ENCODE peak calls at places on chromosomes 13 and 19, in ten cellular contexts. One of them, this sample, is unnamed.

GRCh38 chr19:1522061-1522460 is 1.8 kb upstream of the PLK5 start:
- DNase-seq in body of pancreas: no peak
- DNase-seq in T-cell: no peak
- DNase-seq in activated naive CD4-positive, alpha-beta T cell treated with anti-CD3 and anti-CD28 coated beads, Interleukin-2, amount 10 ng/mL, durations not matched to agents 7 days and 5 days: no peak
- DNase-seq in A549: no peak
- DNase-seq in cardiac fibroblast: peak; percentile 38
- DNase-seq in T1000: no peak
- DNase-seq in nephron progenitor cell: no peak
- DNase-seq in IMR-90: no peak
- DNase-seq in Kasumi-1: no peak
- DNase-seq in this sample: no peak

GRCh38 chr19:3403489-3404323 is 37.3 kb downstream of the NFIC start:
- DNase-seq in A549: no peak
- DNase-seq in T-cell: no peak
- DNase-seq in nephron progenitor cell: no peak
- DNase-seq in body of pancreas: peak; percentile 96
- DNase-seq in Kasumi-1: no peak
- DNase-seq in cardiac fibroblast: peak; percentile 99
- DNase-seq in activated naive CD4-positive, alpha-beta T cell treated with anti-CD3 and anti-CD28 coated beads, Interleukin-2, amount 10 ng/mL, durations not matched to agents 7 days and 5 days: no peak
- DNase-seq in T1000: peak; percentile 37
- DNase-seq in IMR-90: peak; percentile 97
- DNase-seq in this sample: no peak

GRCh38 chr19:46995492-46995891 is 24.1 kb upstream of the NPAS1 start:
- DNase-seq in body of pancreas: no peak
- DNase-seq in activated naive CD4-positive, alpha-beta T cell treated with anti-CD3 and anti-CD28 coated beads, Interleukin-2, amount 10 ng/mL, durations not matched to agents 7 days and 5 days: no peak
- DNase-seq in cardiac fibroblast: no peak
- DNase-seq in Kasumi-1: no peak
- DNase-seq in T-cell: no peak
- DNase-seq in IMR-90: no peak
- DNase-seq in T1000: no peak
- DNase-seq in nephron progenitor cell: no peak
- DNase-seq in A549: no peak
- DNase-seq in this sample: no peak

GRCh38 chr19:14474827-14475226 is 327 bp downstream of the PTGER1 start:
- DNase-seq in nephron progenitor cell: no peak
- DNase-seq in T-cell: no peak
- DNase-seq in IMR-90: no peak
- DNase-seq in T1000: no peak
- DNase-seq in A549: no peak
- DNase-seq in body of pancreas: no peak
- DNase-seq in Kasumi-1: no peak
- DNase-seq in cardiac fibroblast: no peak
- DNase-seq in activated naive CD4-positive, alpha-beta T cell treated with anti-CD3 and anti-CD28 coated beads, Interleukin-2, amount 10 ng/mL, durations not matched to agents 7 days and 5 days: no peak
- DNase-seq in this sample: no peak

GRCh38 chr19:43699506-43700367 is 16.1 kb upstream of the IRGC start:
- DNase-seq in nephron progenitor cell: peak; percentile 74
- DNase-seq in activated naive CD4-positive, alpha-beta T cell treated with anti-CD3 and anti-CD28 coated beads, Interleukin-2, amount 10 ng/mL, durations not matched to agents 7 days and 5 days: no peak
- DNase-seq in Kasumi-1: peak; percentile 14
- DNase-seq in T-cell: no peak
- DNase-seq in cardiac fibroblast: peak; percentile 42
- DNase-seq in IMR-90: peak; percentile 28
- DNase-seq in T1000: no peak
- DNase-seq in body of pancreas: no peak
- DNase-seq in A549: no peak
- DNase-seq in this sample: peak; percentile 47

GRCh38 chr19:13588953-13589833 is 82.9 kb upstream of the CACNA1A start:
- DNase-seq in T1000: peak; percentile 70
- DNase-seq in IMR-90: peak; percentile 41
- DNase-seq in cardiac fibroblast: peak; percentile 65
- DNase-seq in body of pancreas: peak; percentile 71
- DNase-seq in A549: peak; percentile 40
- DNase-seq in T-cell: peak; percentile 66
- DNase-seq in nephron progenitor cell: peak; percentile 92
- DNase-seq in Kasumi-1: peak; percentile 69
- DNase-seq in activated naive CD4-positive, alpha-beta T cell treated with anti-CD3 and anti-CD28 coated beads, Interleukin-2, amount 10 ng/mL, durations not matched to agents 7 days and 5 days: peak; percentile 86
- DNase-seq in this sample: peak; percentile 92

GRCh38 chr13:30158774-30159445 is 148.4 kb downstream of the KATNAL1 start:
- DNase-seq in T-cell: no peak
- DNase-seq in IMR-90: peak; percentile 71
- DNase-seq in nephron progenitor cell: no peak
- DNase-seq in activated naive CD4-positive, alpha-beta T cell treated with anti-CD3 and anti-CD28 coated beads, Interleukin-2, amount 10 ng/mL, durations not matched to agents 7 days and 5 days: peak; percentile 36
- DNase-seq in T1000: no peak
- DNase-seq in Kasumi-1: no peak
- DNase-seq in A549: no peak
- DNase-seq in body of pancreas: no peak
- DNase-seq in cardiac fibroblast: peak; percentile 61
- DNase-seq in this sample: no peak

GRCh38 chr13:75316427-75316826 is 165.5 kb downstream of the TBC1D4 start:
- DNase-seq in body of pancreas: no peak
- DNase-seq in T-cell: no peak
- DNase-seq in activated naive CD4-positive, alpha-beta T cell treated with anti-CD3 and anti-CD28 coated beads, Interleukin-2, amount 10 ng/mL, durations not matched to agents 7 days and 5 days: no peak
- DNase-seq in A549: no peak
- DNase-seq in IMR-90: peak; percentile 34
- DNase-seq in T1000: no peak
- DNase-seq in nephron progenitor cell: no peak
- DNase-seq in cardiac fibroblast: peak; percentile 44
- DNase-seq in Kasumi-1: no peak
- DNase-seq in this sample: no peak

GRCh38 chr19:54169149-54169731 is 3.7 kb downstream of the TMC4 start:
- DNase-seq in IMR-90: no peak
- DNase-seq in body of pancreas: no peak
- DNase-seq in T1000: no peak
- DNase-seq in T-cell: no peak
- DNase-seq in nephron progenitor cell: no peak
- DNase-seq in cardiac fibroblast: no peak
- DNase-seq in Kasumi-1: no peak
- DNase-seq in A549: no peak
- DNase-seq in activated naive CD4-positive, alpha-beta T cell treated with anti-CD3 and anti-CD28 coated beads, Interleukin-2, amount 10 ng/mL, durations not matched to agents 7 days and 5 days: no peak
- DNase-seq in this sample: no peak

GRCh38 chr13:20960663-20961309 is 58.2 kb upstream of the XPO4 start:
- DNase-seq in T-cell: no peak
- DNase-seq in A549: no peak
- DNase-seq in cardiac fibroblast: no peak
- DNase-seq in body of pancreas: no peak
- DNase-seq in nephron progenitor cell: no peak
- DNase-seq in activated naive CD4-positive, alpha-beta T cell treated with anti-CD3 and anti-CD28 coated beads, Interleukin-2, amount 10 ng/mL, durations not matched to agents 7 days and 5 days: no peak
- DNase-seq in Kasumi-1: no peak
- DNase-seq in T1000: no peak
- DNase-seq in IMR-90: no peak
- DNase-seq in this sample: no peak

GRCh38 chr19:16040642-16041041 is 35.7 kb upstream of the TPM4 start:
- DNase-seq in T1000: no peak
- DNase-seq in T-cell: no peak
- DNase-seq in A549: no peak
- DNase-seq in nephron progenitor cell: no peak
- DNase-seq in IMR-90: peak; percentile 10
- DNase-seq in cardiac fibroblast: peak; percentile 91
- DNase-seq in body of pancreas: no peak
- DNase-seq in activated naive CD4-positive, alpha-beta T cell treated with anti-CD3 and anti-CD28 coated beads, Interleukin-2, amount 10 ng/mL, durations not matched to agents 7 days and 5 days: no peak
- DNase-seq in Kasumi-1: no peak
- DNase-seq in this sample: no peak

GRCh38 chr19:1295169-1296012 is 9.7 kb downstream of the EFNA2 start:
- DNase-seq in body of pancreas: no peak
- DNase-seq in T1000: no peak
- DNase-seq in Kasumi-1: no peak
- DNase-seq in T-cell: no peak
- DNase-seq in nephron progenitor cell: peak; percentile 82
- DNase-seq in IMR-90: no peak
- DNase-seq in A549: no peak
- DNase-seq in cardiac fibroblast: peak; percentile 32
- DNase-seq in activated naive CD4-positive, alpha-beta T cell treated with anti-CD3 and anti-CD28 coated beads, Interleukin-2, amount 10 ng/mL, durations not matched to agents 7 days and 5 days: peak; percentile 66
- DNase-seq in this sample: peak; percentile 54

GRCh38 chr13:44755872-44756271 is 179.7 kb upstream of the TSC22D1 start:
- DNase-seq in activated naive CD4-positive, alpha-beta T cell treated with anti-CD3 and anti-CD28 coated beads, Interleukin-2, amount 10 ng/mL, durations not matched to agents 7 days and 5 days: no peak
- DNase-seq in T1000: no peak
- DNase-seq in Kasumi-1: no peak
- DNase-seq in A549: no peak
- DNase-seq in T-cell: no peak
- DNase-seq in cardiac fibroblast: peak; percentile 49
- DNase-seq in body of pancreas: no peak
- DNase-seq in nephron progenitor cell: no peak
- DNase-seq in IMR-90: peak; percentile 56
- DNase-seq in this sample: no peak

GRCh38 chr19:51808333-51808986 is 13.5 kb downstream of the FPR3 start:
- DNase-seq in activated naive CD4-positive, alpha-beta T cell treated with anti-CD3 and anti-CD28 coated beads, Interleukin-2, amount 10 ng/mL, durations not matched to agents 7 days and 5 days: no peak
- DNase-seq in IMR-90: no peak
- DNase-seq in Kasumi-1: no peak
- DNase-seq in body of pancreas: no peak
- DNase-seq in T-cell: no peak
- DNase-seq in A549: no peak
- DNase-seq in nephron progenitor cell: no peak
- DNase-seq in cardiac fibroblast: peak; percentile 90
- DNase-seq in T1000: no peak
- DNase-seq in this sample: no peak

GRCh38 chr19:42129399-42130253 is 2.6 kb downstream of the POU2F2 start:
- DNase-seq in T-cell: no peak
- DNase-seq in IMR-90: peak; percentile 33
- DNase-seq in cardiac fibroblast: peak; percentile 38
- DNase-seq in body of pancreas: no peak
- DNase-seq in A549: no peak
- DNase-seq in activated naive CD4-positive, alpha-beta T cell treated with anti-CD3 and anti-CD28 coated beads, Interleukin-2, amount 10 ng/mL, durations not matched to agents 7 days and 5 days: no peak
- DNase-seq in Kasumi-1: no peak
- DNase-seq in T1000: no peak
- DNase-seq in nephron progenitor cell: no peak
- DNase-seq in this sample: peak; percentile 67

GRCh38 chr19:2014731-2015610 is 543 bp downstream of the BTBD2 start:
- DNase-seq in cardiac fibroblast: no peak
- DNase-seq in Kasumi-1: no peak
- DNase-seq in nephron progenitor cell: peak; percentile 67
- DNase-seq in activated naive CD4-positive, alpha-beta T cell treated with anti-CD3 and anti-CD28 coated beads, Interleukin-2, amount 10 ng/mL, durations not matched to agents 7 days and 5 days: peak; percentile 51
- DNase-seq in A549: no peak
- DNase-seq in body of pancreas: no peak
- DNase-seq in T-cell: peak; percentile 21
- DNase-seq in IMR-90: no peak
- DNase-seq in T1000: no peak
- DNase-seq in this sample: peak; percentile 49

GRCh38 chr13:108328848-108329247 is 59.3 kb downstream of the TNFSF13B start:
- DNase-seq in T1000: no peak
- DNase-seq in A549: no peak
- DNase-seq in body of pancreas: no peak
- DNase-seq in Kasumi-1: no peak
- DNase-seq in T-cell: no peak
- DNase-seq in IMR-90: no peak
- DNase-seq in cardiac fibroblast: no peak
- DNase-seq in nephron progenitor cell: no peak
- DNase-seq in activated naive CD4-positive, alpha-beta T cell treated with anti-CD3 and anti-CD28 coated beads, Interleukin-2, amount 10 ng/mL, durations not matched to agents 7 days and 5 days: no peak
- DNase-seq in this sample: no peak

GRCh38 chr19:2475018-2475701 is 767 bp upstream of the GADD45B start:
- DNase-seq in A549: no peak
- DNase-seq in T1000: no peak
- DNase-seq in activated naive CD4-positive, alpha-beta T cell treated with anti-CD3 and anti-CD28 coated beads, Interleukin-2, amount 10 ng/mL, durations not matched to agents 7 days and 5 days: peak; percentile 72
- DNase-seq in Kasumi-1: peak; percentile 49
- DNase-seq in nephron progenitor cell: peak; percentile 54
- DNase-seq in T-cell: peak; percentile 50
- DNase-seq in cardiac fibroblast: peak; percentile 65
- DNase-seq in IMR-90: peak; percentile 48
- DNase-seq in body of pancreas: peak; percentile 64
- DNase-seq in this sample: no peak

GRCh38 chr13:71867101-71867814 is at the start of gene DACH1:
- DNase-seq in activated naive CD4-positive, alpha-beta T cell treated with anti-CD3 and anti-CD28 coated beads, Interleukin-2, amount 10 ng/mL, durations not matched to agents 7 days and 5 days: peak; percentile 44
- DNase-seq in body of pancreas: peak; percentile 45
- DNase-seq in T1000: peak; percentile 19
- DNase-seq in nephron progenitor cell: peak; percentile 70
- DNase-seq in Kasumi-1: peak; percentile 76
- DNase-seq in cardiac fibroblast: peak; percentile 50
- DNase-seq in T-cell: no peak
- DNase-seq in A549: no peak
- DNase-seq in IMR-90: peak; percentile 20
- DNase-seq in this sample: peak; percentile 46

GRCh38 chr13:113558461-113558860 is 26.1 kb upstream of the TFDP1 start:
- DNase-seq in nephron progenitor cell: no peak
- DNase-seq in T1000: no peak
- DNase-seq in T-cell: no peak
- DNase-seq in cardiac fibroblast: no peak
- DNase-seq in A549: no peak
- DNase-seq in body of pancreas: no peak
- DNase-seq in activated naive CD4-positive, alpha-beta T cell treated with anti-CD3 and anti-CD28 coated beads, Interleukin-2, amount 10 ng/mL, durations not matched to agents 7 days and 5 days: no peak
- DNase-seq in IMR-90: no peak
- DNase-seq in Kasumi-1: no peak
- DNase-seq in this sample: no peak

GRCh38 chr19:6723108-6723618 is 2.7 kb upstream of the C3 start:
- DNase-seq in body of pancreas: peak; percentile 78
- DNase-seq in T1000: no peak
- DNase-seq in activated naive CD4-positive, alpha-beta T cell treated with anti-CD3 and anti-CD28 coated beads, Interleukin-2, amount 10 ng/mL, durations not matched to agents 7 days and 5 days: no peak
- DNase-seq in Kasumi-1: no peak
- DNase-seq in IMR-90: peak; percentile 10
- DNase-seq in nephron progenitor cell: no peak
- DNase-seq in cardiac fibroblast: peak; percentile 85
- DNase-seq in A549: peak; percentile 31
- DNase-seq in T-cell: no peak
- DNase-seq in this sample: no peak

GRCh38 chr13:71820699-71821098 is 46.3 kb downstream of the DACH1 start:
- DNase-seq in body of pancreas: no peak
- DNase-seq in Kasumi-1: no peak
- DNase-seq in nephron progenitor cell: no peak
- DNase-seq in activated naive CD4-positive, alpha-beta T cell treated with anti-CD3 and anti-CD28 coated beads, Interleukin-2, amount 10 ng/mL, durations not matched to agents 7 days and 5 days: no peak
- DNase-seq in IMR-90: no peak
- DNase-seq in cardiac fibroblast: no peak
- DNase-seq in T-cell: no peak
- DNase-seq in A549: no peak
- DNase-seq in T1000: no peak
- DNase-seq in this sample: no peak

GRCh38 chr19:44600466-44600865 is 12.9 kb upstream of the IGSF23 start:
- DNase-seq in nephron progenitor cell: no peak
- DNase-seq in Kasumi-1: no peak
- DNase-seq in IMR-90: peak; percentile 32
- DNase-seq in T-cell: no peak
- DNase-seq in activated naive CD4-positive, alpha-beta T cell treated with anti-CD3 and anti-CD28 coated beads, Interleukin-2, amount 10 ng/mL, durations not matched to agents 7 days and 5 days: no peak
- DNase-seq in cardiac fibroblast: no peak
- DNase-seq in A549: no peak
- DNase-seq in body of pancreas: no peak
- DNase-seq in T1000: no peak
- DNase-seq in this sample: no peak

GRCh38 chr19:15836345-15836594 is 20.8 kb upstream of the OR10H1 start:
- DNase-seq in T1000: no peak
- DNase-seq in T-cell: no peak
- DNase-seq in A549: no peak
- DNase-seq in nephron progenitor cell: no peak
- DNase-seq in IMR-90: peak; percentile 8
- DNase-seq in Kasumi-1: peak; percentile 43
- DNase-seq in activated naive CD4-positive, alpha-beta T cell treated with anti-CD3 and anti-CD28 coated beads, Interleukin-2, amount 10 ng/mL, durations not matched to agents 7 days and 5 days: no peak
- DNase-seq in cardiac fibroblast: peak; percentile 10
- DNase-seq in body of pancreas: no peak
- DNase-seq in this sample: no peak

GRCh38 chr13:48839171-48839570 is 136.5 kb upstream of the FNDC3A start:
- DNase-seq in T1000: no peak
- DNase-seq in body of pancreas: no peak
- DNase-seq in T-cell: no peak
- DNase-seq in activated naive CD4-positive, alpha-beta T cell treated with anti-CD3 and anti-CD28 coated beads, Interleukin-2, amount 10 ng/mL, durations not matched to agents 7 days and 5 days: no peak
- DNase-seq in cardiac fibroblast: peak; percentile 28
- DNase-seq in Kasumi-1: no peak
- DNase-seq in IMR-90: no peak
- DNase-seq in nephron progenitor cell: no peak
- DNase-seq in A549: no peak
- DNase-seq in this sample: no peak

GRCh38 chr19:31071157-31071855 is 277.9 kb downstream of the TSHZ3 start:
- DNase-seq in Kasumi-1: no peak
- DNase-seq in cardiac fibroblast: no peak
- DNase-seq in activated naive CD4-positive, alpha-beta T cell treated with anti-CD3 and anti-CD28 coated beads, Interleukin-2, amount 10 ng/mL, durations not matched to agents 7 days and 5 days: no peak
- DNase-seq in nephron progenitor cell: no peak
- DNase-seq in IMR-90: no peak
- DNase-seq in T1000: no peak
- DNase-seq in body of pancreas: no peak
- DNase-seq in A549: no peak
- DNase-seq in T-cell: no peak
- DNase-seq in this sample: no peak

GRCh38 chr13:39108746-39109145 is 70.5 kb downstream of the NHLRC3 start:
- DNase-seq in nephron progenitor cell: no peak
- DNase-seq in IMR-90: no peak
- DNase-seq in body of pancreas: no peak
- DNase-seq in T1000: no peak
- DNase-seq in A549: no peak
- DNase-seq in cardiac fibroblast: no peak
- DNase-seq in Kasumi-1: no peak
- DNase-seq in T-cell: no peak
- DNase-seq in activated naive CD4-positive, alpha-beta T cell treated with anti-CD3 and anti-CD28 coated beads, Interleukin-2, amount 10 ng/mL, durations not matched to agents 7 days and 5 days: no peak
- DNase-seq in this sample: no peak

GRCh38 chr19:31214086-31214485 is 135.2 kb downstream of the TSHZ3 start:
- DNase-seq in T1000: peak; percentile 91
- DNase-seq in body of pancreas: no peak
- DNase-seq in T-cell: peak; percentile 90
- DNase-seq in cardiac fibroblast: peak; percentile 97
- DNase-seq in A549: peak; percentile 80
- DNase-seq in Kasumi-1: peak; percentile 84
- DNase-seq in nephron progenitor cell: no peak
- DNase-seq in IMR-90: peak; percentile 100
- DNase-seq in activated naive CD4-positive, alpha-beta T cell treated with anti-CD3 and anti-CD28 coated beads, Interleukin-2, amount 10 ng/mL, durations not matched to agents 7 days and 5 days: peak; percentile 94
- DNase-seq in this sample: no peak